ENCODE peak calls at places on chromosomes 2 and 18, in nine cellular contexts. L is type B pancreatic cell, Y is neural progenitor cell, D is NCI-H1105, I is GM10248, P is posterior cingulate gyrus, X is T-helper 2 cell, W is M059J, H is IMR-90. B is an unnamed sample.

GRCh38 chr2:187989925-187990623 is 301.6 kb upstream of the GULP1 start:
- DNase-seq in D (no peak), X (no peak), L (no peak), W (no peak), H (no peak), P (no peak), I (no peak), Y (peak), B (no peak)

GRCh38 chr2:86020984-86021383 is 84.7 kb downstream of the POLR1A start:
- DNase-seq in H (peak), W (no peak), X (no peak), D (no peak), P (peak), L (no peak), I (no peak), Y (no peak), B (peak)

GRCh38 chr18:27223570-27224340 is 38.6 kb upstream of the CHST9 start:
- DNase-seq in D (no peak), X (no peak), I (no peak), Y (peak), L (no peak), P (no peak), H (no peak), W (peak), B (no peak)

GRCh38 chr2:241386519-241386918 is 30.4 kb downstream of the FARP2 start:
- DNase-seq in D (no peak), W (no peak), I (no peak), X (no peak), H (no peak), P (no peak), Y (no peak), L (no peak), B (no peak)

GRCh38 chr18:79251021-79251420 is 144.7 kb upstream of the NFATC1 start:
- DNase-seq in W (no peak), H (no peak), P (no peak), I (no peak), X (no peak), L (no peak), Y (no peak), D (no peak), B (no peak)

GRCh38 chr2:43074592-43075053 is 151.8 kb downstream of the ZFP36L2 start:
- DNase-seq in H (no peak), X (no peak), I (no peak), L (no peak), D (no peak), P (no peak), W (no peak), Y (no peak), B (no peak)

GRCh38 chr2:169716938-169717690 is 16.5 kb upstream of the KLHL23 start:
- DNase-seq in X (no peak), I (no peak), W (peak), H (peak), L (no peak), P (no peak), D (no peak), Y (no peak), B (peak)

GRCh38 chr18:39162013-39162412 is 1596.4 kb upstream of the CELF4 start:
- DNase-seq in H (no peak), Y (no peak), P (no peak), X (no peak), L (no peak), I (no peak), D (no peak), W (no peak), B (no peak)

GRCh38 chr2:240200230-240201051 is 60.0 kb upstream of the OTOS start:
- DNase-seq in W (no peak), X (no peak), P (no peak), D (no peak), H (peak), I (no peak), L (peak), Y (peak), B (no peak)

B was measured in iris pigment epithelial cell.